ENCODE peak calls at places on chromosomes 11 and 22, in nine cellular contexts. I is PC-3, H is mesenchymal stem cell, U is A673, C is IMR-90, Q is PC-9, G is tibial nerve, V is right cardiac atrium, Z is fibroblast of lung. K is an unnamed sample.

GRCh38 chr11:106077609-106078517 is at the start of gene AASDHPPT:
- DNase-seq in I (peak; percentile 39), H (no peak), U (peak; percentile 67), C (peak; percentile 29), Q (no peak), G (peak; percentile 13), V (no peak), Z (peak; percentile 64), K (peak; percentile 73)

GRCh38 chr11:102287963-102288744 is 29.1 kb upstream of the BIRC3 start:
- DNase-seq in I (peak; percentile 96), H (peak; percentile 78), U (peak; percentile 89), C (peak; percentile 82), Q (peak; percentile 38), G (peak; percentile 67), V (no peak), Z (peak; percentile 85), K (peak; percentile 94)

GRCh38 chr22:19175026-19175601 is 3.4 kb downstream of the SLC25A1 start:
- DNase-seq in I (no peak), H (no peak), U (no peak), C (no peak), Q (no peak), G (no peak), V (no peak), Z (no peak), K (no peak)

GRCh38 chr11:26649884-26650283 is 72.0 kb downstream of the SLC5A12 start:
- DNase-seq in I (peak; percentile 83), H (peak; percentile 76), U (peak; percentile 97), C (peak; percentile 53), Q (peak; percentile 56), G (peak; percentile 69), V (no peak), Z (peak; percentile 81), K (peak; percentile 81)

GRCh38 chr11:102830328-102830727 is 13.1 kb downstream of the MMP3 start:
- DNase-seq in I (no peak), H (no peak), U (no peak), C (peak; percentile 29), Q (no peak), G (no peak), V (no peak), Z (no peak), K (peak; percentile 40)

GRCh38 chr11:122814401-122814800 is 23.9 kb upstream of the CRTAM start:
- DNase-seq in I (peak; percentile 48), H (no peak), U (no peak), C (no peak), Q (no peak), G (no peak), V (no peak), Z (no peak), K (no peak)

GRCh38 chr11:69744435-69744834 is 30.7 kb downstream of the FGF4 start:
- DNase-seq in I (peak; percentile 86), H (peak; percentile 91), U (no peak), C (peak; percentile 78), Q (peak; percentile 79), G (no peak), V (no peak), Z (peak; percentile 93), K (peak; percentile 59)

GRCh38 chr11:18720811-18721575 is 5.0 kb downstream of the IGSF22 start:
- DNase-seq in I (peak; percentile 34), H (peak; percentile 77), U (peak; percentile 82), C (peak; percentile 43), Q (peak; percentile 78), G (peak; percentile 79), V (peak; percentile 93), Z (peak; percentile 57), K (peak; percentile 90)

GRCh38 chr11:69896250-69896649 is 77.0 kb upstream of the FGF3 start:
- DNase-seq in I (no peak), H (peak; percentile 37), U (no peak), C (peak; percentile 68), Q (no peak), G (no peak), V (no peak), Z (peak; percentile 74), K (no peak)

GRCh38 chr11:123233978-123234340 is 38.9 kb upstream of the CLMP start:
- DNase-seq in I (no peak), H (no peak), U (no peak), C (no peak), Q (no peak), G (no peak), V (no peak), Z (no peak), K (no peak)

GRCh38 chr11:12377824-12378593 is 638 bp downstream of the PARVA start:
- DNase-seq in I (peak; percentile 83), H (peak; percentile 91), U (peak; percentile 76), C (peak; percentile 71), Q (peak; percentile 77), G (peak; percentile 52), V (peak; percentile 88), Z (peak; percentile 79), K (peak; percentile 93)

GRCh38 chr22:24703101-24703500 is 71.4 kb downstream of the PIWIL3 start:
- DNase-seq in I (no peak), H (no peak), U (no peak), C (peak; percentile 74), Q (no peak), G (no peak), V (peak; percentile 68), Z (peak; percentile 57), K (no peak)

GRCh38 chr11:9693801-9694553 is 30.1 kb downstream of the SWAP70 start:
- DNase-seq in I (no peak), H (no peak), U (no peak), C (no peak), Q (no peak), G (no peak), V (no peak), Z (no peak), K (no peak)

GRCh38 chr11:38937709-38938108 is 2339.7 kb upstream of the RAG2 start:
- DNase-seq in I (peak; percentile 57), H (no peak), U (peak; percentile 62), C (no peak), Q (no peak), G (no peak), V (no peak), Z (no peak), K (no peak)

GRCh38 chr22:47277001-47277400 is 514.6 kb downstream of the TBC1D22A start:
- DNase-seq in I (no peak), H (no peak), U (no peak), C (no peak), Q (no peak), G (no peak), V (no peak), Z (no peak), K (no peak)
- H3K9me3 ChIP-seq in I (no peaks in the 10 kb centered on the region), H (no peaks in the 10 kb centered on the region), U (no peaks in the 10 kb centered on the region), C (peaks cover 3% of the 10 kb centered on the region), Q (no peaks in the 10 kb centered on the region), G (no peaks in the 10 kb centered on the region), V (no peaks in the 10 kb centered on the region), Z (no peaks in the 10 kb centered on the region), K (no peaks in the 10 kb centered on the region)

DNA sequence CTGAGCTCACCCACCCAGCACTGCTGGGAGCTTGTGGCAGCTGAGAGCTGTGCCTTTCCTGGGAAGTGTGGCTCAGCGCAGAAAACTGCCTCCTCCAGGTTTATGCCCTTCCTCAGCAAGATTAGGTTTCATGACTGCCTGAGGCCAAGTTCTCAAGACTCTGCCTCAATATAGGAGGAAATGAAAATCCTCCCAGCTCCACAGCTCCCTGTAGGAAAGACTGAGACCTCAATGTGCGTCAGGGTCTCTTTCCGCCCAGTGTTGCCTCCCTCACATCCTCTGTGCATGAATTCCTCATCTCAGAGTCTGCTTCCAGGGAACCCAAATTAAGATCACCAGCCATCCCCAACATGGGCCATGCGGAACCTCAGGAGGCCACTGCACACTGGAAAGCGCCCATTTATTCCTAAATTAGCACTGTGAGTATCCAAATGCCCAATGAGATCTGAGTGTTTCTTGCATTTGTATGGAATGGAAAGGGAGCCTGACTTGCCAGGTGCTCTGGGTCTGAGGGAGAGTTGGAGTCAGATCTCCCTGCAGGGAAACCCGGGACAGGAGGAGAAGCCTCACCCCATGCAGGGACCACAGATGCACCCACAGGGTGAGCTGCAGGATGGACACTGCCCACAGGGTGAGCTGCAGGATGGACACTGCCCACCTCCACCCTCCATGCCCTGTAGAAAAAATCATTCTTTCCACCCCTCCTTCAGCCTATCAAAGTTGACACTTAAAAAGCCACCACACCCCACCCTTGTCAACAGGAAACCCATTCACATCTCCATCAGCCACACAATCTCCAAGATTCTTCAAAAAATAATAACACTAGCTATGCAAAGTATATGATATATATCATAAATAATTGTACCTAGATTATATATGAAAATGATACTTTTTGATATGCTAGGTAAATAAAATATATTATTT is 97.4 kb upstream of the IGLL5 start:
- DNase-seq in I (no peak), H (no peak), U (no peak), C (no peak), Q (no peak), G (no peak), V (no peak), Z (no peak), K (no peak)
- H3K27me3 ChIP-seq in I (peaks cover 11% of the 10 kb centered on the region), H (peaks cover 8% of the 10 kb centered on the region), U (peaks cover 4% of the 10 kb centered on the region), C (peaks cover 2% of the 10 kb centered on the region), Q (peaks cover 35% of the 10 kb centered on the region), G (peaks cover 3% of the 10 kb centered on the region), V (no peaks in the 10 kb centered on the region), Z (no peaks in the 10 kb centered on the region), K (peaks cover 14% of the 10 kb centered on the region)

GRCh38 chr11:111727431-111727830 is 38.8 kb downstream of the PPP2R1B start:
- DNase-seq in I (no peak), H (no peak), U (no peak), C (no peak), Q (no peak), G (no peak), V (no peak), Z (no peak), K (no peak)

GRCh38 chr11:111730871-111731591 is 35.2 kb downstream of the PPP2R1B start:
- DNase-seq in I (peak; percentile 89), H (no peak), U (no peak), C (no peak), Q (peak; percentile 39), G (no peak), V (peak; percentile 83), Z (peak; percentile 37), K (peak; percentile 48)

GRCh38 chr11:111731839-111732238 is 34.4 kb downstream of the PPP2R1B start:
- DNase-seq in I (no peak), H (no peak), U (no peak), C (no peak), Q (no peak), G (no peak), V (no peak), Z (no peak), K (no peak)

GRCh38 chr11:111729441-111729840 is 36.7 kb downstream of the PPP2R1B start:
- DNase-seq in I (no peak), H (no peak), U (no peak), C (peak; percentile 43), Q (no peak), G (no peak), V (no peak), Z (peak; percentile 49), K (no peak)

DNA sequence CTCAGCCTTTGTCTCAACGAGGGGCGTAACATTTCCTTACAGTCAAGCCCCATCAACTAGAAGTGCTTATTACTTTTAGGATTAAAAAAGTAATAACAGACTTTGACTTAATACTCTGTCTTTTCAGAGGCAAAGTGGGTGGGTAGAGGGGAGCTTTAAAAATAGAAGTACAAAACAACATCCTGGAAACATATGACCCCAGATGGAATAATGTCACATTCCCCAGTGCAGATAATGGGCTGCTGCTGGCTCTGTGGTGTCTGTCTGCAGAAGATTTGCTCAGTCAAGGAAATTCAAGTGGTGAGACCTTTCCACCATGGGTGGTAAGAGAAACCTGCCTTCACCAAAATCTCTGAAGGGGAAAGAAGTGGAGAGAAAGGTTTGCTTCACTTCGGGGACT is 36.2 kb downstream of the PPP2R1B start:
- DNase-seq in I (no peak), H (peak; percentile 42), U (no peak), C (no peak), Q (no peak), G (no peak), V (no peak), Z (no peak), K (no peak)
- H3K9me3 ChIP-seq in I (no peaks in the 10 kb centered on the region), H (no peaks in the 10 kb centered on the region), U (no peaks in the 10 kb centered on the region), C (no peaks in the 10 kb centered on the region), Q (no peaks in the 10 kb centered on the region), G (no peaks in the 10 kb centered on the region), V (no peaks in the 10 kb centered on the region), Z (no peaks in the 10 kb centered on the region), K (no peaks in the 10 kb centered on the region)

GRCh38 chr11:35415488-35415887 is 3.9 kb downstream of the SLC1A2 start:
- DNase-seq in I (no peak), H (no peak), U (no peak), C (no peak), Q (no peak), G (no peak), V (no peak), Z (no peak), K (no peak)
- H3K27me3 ChIP-seq in I (peaks cover 63% of the 10 kb centered on the region), H (peaks cover 70% of the 10 kb centered on the region), U (peaks cover 95% of the 10 kb centered on the region), C (peaks cover 23% of the 10 kb centered on the region), Q (peaks cover 43% of the 10 kb centered on the region), G (peaks cover 46% of the 10 kb centered on the region), V (no peaks in the 10 kb centered on the region), Z (peaks cover 16% of the 10 kb centered on the region), K (peaks cover 5% of the 10 kb centered on the region)

K was measured in adipocyte.